ENCODE peak calls at places on chromosomes 13 and 19, in four cellular contexts. One of them, this sample, is unnamed.

GRCh38 chr13:111789011-111789410 is 277.9 kb upstream of the SOX1 start:
- DNase-seq in HCT116: no peak
- DNase-seq in SK-N-SH: no peak
- DNase-seq in PC-3: no peak
- DNase-seq in this sample: no peak

GRCh38 chr13:50670847-50671542 is 172.5 kb downstream of the DLEU7 start:
- DNase-seq in HCT116: no peak
- DNase-seq in SK-N-SH: no peak
- DNase-seq in PC-3: no peak
- DNase-seq in this sample: no peak

GRCh38 chr13:109228211-109228610 is 558.2 kb downstream of the IRS2 start:
- DNase-seq in HCT116: no peak
- DNase-seq in SK-N-SH: no peak
- DNase-seq in PC-3: no peak
- DNase-seq in this sample: no peak

GRCh38 chr19:32677657-32678056 is 2.0 kb downstream of the RGS9BP start:
- DNase-seq in HCT116: no peak
- DNase-seq in SK-N-SH: no peak
- DNase-seq in PC-3: no peak
- DNase-seq in this sample: peak

GRCh38 chr19:4068058-4068966 is 1.6 kb upstream of the ZBTB7A start:
- DNase-seq in HCT116: no peak
- DNase-seq in SK-N-SH: no peak
- DNase-seq in PC-3: no peak
- DNase-seq in this sample: no peak

GRCh38 chr19:11242864-11243797 is 3.7 kb downstream of the ANGPTL8 start:
- DNase-seq in HCT116: peak
- DNase-seq in SK-N-SH: peak
- DNase-seq in PC-3: peak
- DNase-seq in this sample: peak

GRCh38 chr13:25633108-25633507 is 261.3 kb downstream of the ATP8A2 start:
- DNase-seq in HCT116: no peak
- DNase-seq in SK-N-SH: no peak
- DNase-seq in PC-3: no peak
- DNase-seq in this sample: peak

GRCh38 chr13:101942038-101942437 is 459.8 kb downstream of the FGF14 start:
- DNase-seq in HCT116: no peak
- DNase-seq in SK-N-SH: peak
- DNase-seq in PC-3: peak
- DNase-seq in this sample: peak

GRCh38 chr13:112891477-112892401 is 77.3 kb upstream of the MCF2L start:
- DNase-seq in HCT116: no peak
- DNase-seq in SK-N-SH: no peak
- DNase-seq in PC-3: no peak
- DNase-seq in this sample: peak

GRCh38 chr13:75384881-75385707 is 96.9 kb downstream of the TBC1D4 start:
- DNase-seq in HCT116: no peak
- DNase-seq in SK-N-SH: no peak
- DNase-seq in PC-3: no peak
- DNase-seq in this sample: no peak

GRCh38 chr19:4052114-4052992 is 14.3 kb downstream of the ZBTB7A start:
- DNase-seq in HCT116: no peak
- DNase-seq in SK-N-SH: no peak
- DNase-seq in PC-3: peak
- DNase-seq in this sample: no peak

GRCh38 chr19:52170304-52170703 is 1.1 kb downstream of the ZNF836 start:
- DNase-seq in HCT116: no peak
- DNase-seq in SK-N-SH: no peak
- DNase-seq in PC-3: no peak
- DNase-seq in this sample: no peak
- H3K9ac ChIP-seq in HCT116: no peak
- H3K9ac ChIP-seq in SK-N-SH: peak
- H3K9ac ChIP-seq in PC-3: peak
- H3K9ac ChIP-seq in this sample: no peak

GRCh38 chr19:13132471-13133166 is 14.6 kb downstream of the NACC1 start:
- DNase-seq in HCT116: no peak
- DNase-seq in SK-N-SH: no peak
- DNase-seq in PC-3: peak
- DNase-seq in this sample: no peak
- TF ChIP-seq EZH2phosphoT487 in HCT116: no peak
- TF ChIP-seq EZH2phosphoT487 in SK-N-SH: no peak
- TF ChIP-seq EZH2phosphoT487 in PC-3: no peak
- TF ChIP-seq EZH2phosphoT487 in this sample: no peak

DNA sequence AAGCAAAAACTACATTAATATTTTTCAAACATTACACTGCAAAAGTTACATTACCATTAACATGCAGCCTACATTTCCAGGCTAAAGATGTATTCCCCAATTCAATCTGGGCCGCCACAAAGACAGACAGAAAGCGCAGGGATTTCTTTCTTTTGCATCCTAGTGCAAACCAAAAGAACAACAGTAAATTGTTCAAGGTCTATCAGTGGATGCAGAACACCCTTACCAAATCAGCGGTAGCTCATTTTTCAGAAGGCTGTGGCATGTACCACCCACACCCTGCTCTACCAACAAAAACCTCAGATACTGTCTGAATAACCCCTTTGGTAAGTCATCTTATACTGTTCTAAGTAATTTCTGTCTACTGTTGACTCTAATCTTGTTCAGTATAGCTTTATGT is 3.6 kb downstream of the TPT1 start:
- DNase-seq in HCT116: no peak
- DNase-seq in SK-N-SH: no peak
- DNase-seq in PC-3: no peak
- DNase-seq in this sample: no peak
- H3K9ac ChIP-seq in HCT116: no peak
- H3K9ac ChIP-seq in SK-N-SH: no peak
- H3K9ac ChIP-seq in PC-3: no peak
- H3K9ac ChIP-seq in this sample: no peak

DNA sequence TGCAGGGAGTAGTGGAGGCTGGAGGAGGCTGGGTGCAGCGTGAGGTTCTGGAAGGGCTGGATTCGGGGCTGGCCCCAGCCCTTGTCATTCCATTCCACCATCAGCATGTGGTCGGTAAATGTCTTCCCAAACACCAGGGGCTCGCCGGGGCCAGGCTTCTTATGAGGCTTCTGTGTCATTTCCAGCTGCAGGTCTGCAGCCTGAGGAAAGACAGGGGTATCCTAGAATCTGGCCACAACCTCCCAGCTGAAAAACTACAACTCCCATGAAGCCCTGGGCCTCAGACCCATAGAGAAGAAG is 4.4 kb downstream of the BCAT2 start:
- DNase-seq in HCT116: no peak
- DNase-seq in SK-N-SH: peak
- DNase-seq in PC-3: no peak
- DNase-seq in this sample: peak
- TF ChIP-seq EZH2phosphoT487 in HCT116: no peak
- TF ChIP-seq EZH2phosphoT487 in SK-N-SH: no peak
- TF ChIP-seq EZH2phosphoT487 in PC-3: no peak
- TF ChIP-seq EZH2phosphoT487 in this sample: no peak

DNA sequence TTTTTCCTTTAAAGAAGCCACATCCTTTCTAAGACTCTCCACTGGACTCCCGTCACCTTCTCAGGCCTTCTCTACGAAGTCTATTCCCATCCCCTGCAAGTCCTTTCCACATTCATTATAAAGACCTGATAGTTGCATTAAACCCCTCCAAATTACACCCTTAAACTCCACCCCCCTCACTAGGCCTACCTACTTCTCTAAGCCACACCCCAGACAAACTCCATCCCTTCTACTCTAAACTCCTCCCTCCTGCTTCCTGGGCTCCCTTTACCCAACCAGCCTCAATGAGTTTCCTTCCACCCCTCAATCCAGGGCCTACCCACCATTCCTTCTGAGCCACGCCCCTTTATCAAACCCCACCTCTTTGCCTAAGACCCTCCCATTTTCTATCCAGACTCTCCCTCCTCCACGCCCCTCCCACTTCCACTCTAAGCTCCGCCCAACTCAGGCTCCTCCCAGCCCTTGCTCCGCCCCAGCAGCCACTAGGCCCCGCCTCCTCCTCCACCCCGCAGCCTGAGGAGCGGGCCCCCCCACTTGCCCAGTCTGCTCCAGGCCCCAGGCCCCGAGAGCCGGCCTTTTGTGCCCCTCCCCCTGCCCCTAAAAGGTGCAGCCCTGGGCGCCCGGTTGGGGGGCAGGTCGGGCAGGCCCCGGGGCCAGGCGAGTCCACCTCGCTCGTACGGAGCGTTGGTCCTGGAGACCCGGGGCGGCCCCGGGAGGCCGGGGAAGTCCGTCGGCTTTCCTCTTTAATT is 424 bp downstream of the FIZ1 start:
- DNase-seq in HCT116: peak
- DNase-seq in SK-N-SH: peak
- DNase-seq in PC-3: peak
- DNase-seq in this sample: peak
- H3K9ac ChIP-seq in HCT116: peak
- H3K9ac ChIP-seq in SK-N-SH: peak
- H3K9ac ChIP-seq in PC-3: peak
- H3K9ac ChIP-seq in this sample: peak

DNA sequence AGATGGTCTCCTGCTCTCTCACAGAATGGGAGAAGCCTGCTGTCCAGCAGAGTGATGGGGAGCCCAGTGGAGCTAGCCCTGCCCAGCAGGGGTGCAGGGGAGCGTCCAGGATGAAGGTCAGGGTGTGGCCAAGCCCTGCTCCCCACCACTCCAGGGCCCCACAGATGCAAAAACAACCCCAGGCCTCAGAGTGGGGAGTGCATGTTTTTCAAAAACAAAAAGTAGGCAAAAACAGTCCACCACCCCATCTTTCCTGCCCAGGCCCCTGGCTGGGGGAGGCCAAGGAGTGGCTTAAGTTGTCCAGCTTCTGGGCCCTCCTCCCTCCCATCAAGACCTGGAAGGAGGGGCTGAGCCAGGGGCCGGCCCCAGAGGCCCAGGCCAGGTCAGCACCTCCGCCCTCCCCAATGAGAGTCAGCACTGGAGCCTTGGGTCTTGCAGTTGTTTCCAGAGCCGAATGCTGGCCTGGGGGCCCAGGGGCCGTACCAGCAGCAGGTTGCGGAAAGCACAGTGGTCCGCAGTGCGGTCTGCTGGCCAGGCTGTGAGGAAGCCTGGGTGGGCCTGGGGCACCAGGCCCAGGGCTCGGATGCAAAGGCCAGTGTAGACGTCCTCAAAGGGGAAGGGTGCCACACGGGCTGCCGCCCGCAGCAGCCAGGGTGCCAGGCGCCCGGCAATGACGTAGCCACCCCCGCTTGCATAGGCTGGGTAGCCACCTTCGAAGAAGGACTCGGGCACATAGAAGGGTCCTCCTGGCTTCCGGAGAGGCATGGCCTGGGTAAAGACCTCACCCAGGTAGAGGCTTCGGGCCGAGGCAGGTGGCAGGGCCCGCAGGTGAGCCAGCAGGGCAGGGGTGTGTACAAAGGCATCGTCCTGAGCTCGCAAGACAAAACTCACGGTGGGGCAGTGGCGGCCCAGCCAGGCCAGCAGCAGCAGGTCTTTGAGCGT is 1.7 kb downstream of the B3GNT8 start:
- DNase-seq in HCT116: no peak
- DNase-seq in SK-N-SH: no peak
- DNase-seq in PC-3: no peak
- DNase-seq in this sample: no peak
- TF ChIP-seq EZH2phosphoT487 in HCT116: no peak
- TF ChIP-seq EZH2phosphoT487 in SK-N-SH: no peak
- TF ChIP-seq EZH2phosphoT487 in PC-3: no peak
- TF ChIP-seq EZH2phosphoT487 in this sample: no peak

GRCh38 chr19:18866800-18867123 is 29.2 kb downstream of the CERS1 start:
- DNase-seq in HCT116: no peak
- DNase-seq in SK-N-SH: no peak
- DNase-seq in PC-3: no peak
- DNase-seq in this sample: no peak
- H3K9ac ChIP-seq in HCT116: no peak
- H3K9ac ChIP-seq in SK-N-SH: no peak
- H3K9ac ChIP-seq in PC-3: no peak
- H3K9ac ChIP-seq in this sample: no peak

GRCh38 chr19:485122-485521 is 11.2 kb upstream of the MADCAM1 start:
- DNase-seq in HCT116: no peak
- DNase-seq in SK-N-SH: no peak
- DNase-seq in PC-3: no peak
- DNase-seq in this sample: no peak

GRCh38 chr19:483332-484072 is 12.8 kb upstream of the MADCAM1 start:
- DNase-seq in HCT116: no peak
- DNase-seq in SK-N-SH: peak
- DNase-seq in PC-3: no peak
- DNase-seq in this sample: no peak

GRCh38 chr19:484494-484893 is 11.8 kb upstream of the MADCAM1 start:
- DNase-seq in HCT116: no peak
- DNase-seq in SK-N-SH: no peak
- DNase-seq in PC-3: no peak
- DNase-seq in this sample: no peak

GRCh38 chr19:480016-480855 is 16.1 kb upstream of the MADCAM1 start:
- DNase-seq in HCT116: no peak
- DNase-seq in SK-N-SH: peak
- DNase-seq in PC-3: peak
- DNase-seq in this sample: peak

DNA sequence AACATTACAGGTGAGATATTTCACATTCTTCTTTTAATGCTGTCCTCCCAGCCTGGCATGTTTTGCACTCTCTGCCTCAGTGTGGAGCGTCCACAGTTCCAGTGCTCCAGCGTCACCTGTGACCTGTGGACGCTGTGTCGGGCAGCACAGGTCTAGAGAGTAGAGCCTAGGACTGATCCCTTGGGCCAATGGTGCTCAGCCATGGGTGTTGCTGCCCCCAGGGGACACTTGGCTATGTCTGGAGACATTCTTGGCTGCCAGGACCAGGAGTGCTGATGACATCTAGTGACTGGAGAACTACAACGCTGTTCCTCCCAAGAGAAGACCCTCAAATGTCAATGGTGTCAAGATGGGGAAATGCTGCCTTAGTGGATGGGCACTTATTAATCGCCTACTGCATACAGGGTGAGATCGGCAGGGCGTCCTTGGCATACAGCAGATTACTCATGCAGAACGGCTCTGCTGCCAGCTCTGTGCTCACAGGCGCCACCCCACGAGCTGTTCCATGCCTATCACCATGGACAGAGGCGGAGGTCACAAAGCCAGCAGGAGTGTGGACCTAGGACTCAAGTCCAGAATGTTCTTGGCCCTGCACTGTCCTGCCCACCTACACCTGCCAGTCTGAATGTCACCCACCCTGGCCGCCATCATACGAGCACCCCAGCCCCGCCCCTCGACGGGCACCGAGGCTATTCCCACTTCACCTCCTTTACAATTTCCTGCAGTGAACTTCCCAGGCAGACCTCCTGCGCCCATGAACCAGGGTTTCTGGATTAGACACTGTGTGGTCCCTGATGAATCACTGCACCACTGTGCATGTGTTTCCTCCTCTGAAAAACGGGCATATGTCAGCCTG is 13.9 kb upstream of the MADCAM1 start:
- DNase-seq in HCT116: no peak
- DNase-seq in SK-N-SH: peak
- DNase-seq in PC-3: no peak
- DNase-seq in this sample: peak
- TF ChIP-seq EZH2phosphoT487 in HCT116: no peak
- TF ChIP-seq EZH2phosphoT487 in SK-N-SH: no peak
- TF ChIP-seq EZH2phosphoT487 in PC-3: no peak
- TF ChIP-seq EZH2phosphoT487 in this sample: no peak

This sample was measured in neural progenitor cell.